ENCODE peak calls at places on chromosomes 1 and 21, in eight cellular contexts. One of them, this sample, is unnamed.

GRCh38 chr1:223258751-223259177 is 105.2 kb downstream of the SUSD4 start:
- DNase-seq in EH: peak; percentile 49
- DNase-seq in effector memory CD8-positive, alpha-beta T cell: no peak
- DNase-seq in NCI-H1092: no peak
- DNase-seq in NCI-H510A treated with DMSO at 0.1 percent for 48 hours: no peak
- DNase-seq in activated CD4-positive, alpha-beta T cell treated with anti-CD3 and anti-CD28 coated beads, Interleukin-2, amount 10 ng/mL, durations not matched to agents 7 days and 5 days: no peak
- DNase-seq in AG08395: peak; percentile 69
- DNase-seq in memory B cell: no peak
- DNase-seq in this sample: no peak

GRCh38 chr1:97368296-97368695 is 552.5 kb downstream of the DPYD start:
- DNase-seq in activated CD4-positive, alpha-beta T cell treated with anti-CD3 and anti-CD28 coated beads, Interleukin-2, amount 10 ng/mL, durations not matched to agents 7 days and 5 days: no peak
- DNase-seq in AG08395: no peak
- DNase-seq in NCI-H1092: no peak
- DNase-seq in effector memory CD8-positive, alpha-beta T cell: no peak
- DNase-seq in memory B cell: no peak
- DNase-seq in NCI-H510A treated with DMSO at 0.1 percent for 48 hours: no peak
- DNase-seq in EH: no peak
- DNase-seq in this sample: no peak

GRCh38 chr1:46133946-46134345 is 1.5 kb upstream of the PIK3R3 start:
- DNase-seq in EH: no peak
- DNase-seq in AG08395: no peak
- DNase-seq in NCI-H1092: no peak
- DNase-seq in activated CD4-positive, alpha-beta T cell treated with anti-CD3 and anti-CD28 coated beads, Interleukin-2, amount 10 ng/mL, durations not matched to agents 7 days and 5 days: no peak
- DNase-seq in effector memory CD8-positive, alpha-beta T cell: no peak
- DNase-seq in memory B cell: no peak
- DNase-seq in NCI-H510A treated with DMSO at 0.1 percent for 48 hours: no peak
- DNase-seq in this sample: no peak

GRCh38 chr1:192265774-192266173 is 51.0 kb upstream of the RGS21 start:
- DNase-seq in NCI-H510A treated with DMSO at 0.1 percent for 48 hours: no peak
- DNase-seq in NCI-H1092: no peak
- DNase-seq in memory B cell: no peak
- DNase-seq in EH: no peak
- DNase-seq in effector memory CD8-positive, alpha-beta T cell: no peak
- DNase-seq in AG08395: no peak
- DNase-seq in activated CD4-positive, alpha-beta T cell treated with anti-CD3 and anti-CD28 coated beads, Interleukin-2, amount 10 ng/mL, durations not matched to agents 7 days and 5 days: no peak
- DNase-seq in this sample: no peak

GRCh38 chr1:97137862-97138514 is 416.4 kb downstream of the PTBP2 start:
- DNase-seq in NCI-H510A treated with DMSO at 0.1 percent for 48 hours: peak; percentile 52
- DNase-seq in activated CD4-positive, alpha-beta T cell treated with anti-CD3 and anti-CD28 coated beads, Interleukin-2, amount 10 ng/mL, durations not matched to agents 7 days and 5 days: peak; percentile 38
- DNase-seq in EH: peak; percentile 75
- DNase-seq in memory B cell: no peak
- DNase-seq in NCI-H1092: peak; percentile 32
- DNase-seq in AG08395: peak; percentile 62
- DNase-seq in effector memory CD8-positive, alpha-beta T cell: no peak
- DNase-seq in this sample: no peak

GRCh38 chr1:164588388-164589341 is 29.7 kb downstream of the PBX1 start:
- DNase-seq in activated CD4-positive, alpha-beta T cell treated with anti-CD3 and anti-CD28 coated beads, Interleukin-2, amount 10 ng/mL, durations not matched to agents 7 days and 5 days: no peak
- DNase-seq in effector memory CD8-positive, alpha-beta T cell: no peak
- DNase-seq in NCI-H510A treated with DMSO at 0.1 percent for 48 hours: peak; percentile 34
- DNase-seq in NCI-H1092: peak; percentile 80
- DNase-seq in memory B cell: no peak
- DNase-seq in EH: peak; percentile 80
- DNase-seq in AG08395: peak; percentile 26
- DNase-seq in this sample: no peak

GRCh38 chr21:46128983-46129571 is 26.3 kb downstream of the FTCD start:
- DNase-seq in activated CD4-positive, alpha-beta T cell treated with anti-CD3 and anti-CD28 coated beads, Interleukin-2, amount 10 ng/mL, durations not matched to agents 7 days and 5 days: no peak
- DNase-seq in NCI-H510A treated with DMSO at 0.1 percent for 48 hours: no peak
- DNase-seq in NCI-H1092: no peak
- DNase-seq in effector memory CD8-positive, alpha-beta T cell: no peak
- DNase-seq in AG08395: no peak
- DNase-seq in memory B cell: no peak
- DNase-seq in EH: no peak
- DNase-seq in this sample: no peak

GRCh38 chr1:202578001-202578500 is 132.2 kb downstream of the SYT2 start:
- DNase-seq in memory B cell: no peak
- DNase-seq in effector memory CD8-positive, alpha-beta T cell: no peak
- DNase-seq in EH: peak; percentile 86
- DNase-seq in activated CD4-positive, alpha-beta T cell treated with anti-CD3 and anti-CD28 coated beads, Interleukin-2, amount 10 ng/mL, durations not matched to agents 7 days and 5 days: no peak
- DNase-seq in AG08395: no peak
- DNase-seq in NCI-H1092: no peak
- DNase-seq in NCI-H510A treated with DMSO at 0.1 percent for 48 hours: no peak
- DNase-seq in this sample: no peak

GRCh38 chr1:93080424-93080823 is 1.3 kb downstream of the MTF2 start:
- DNase-seq in AG08395: peak; percentile 58
- DNase-seq in NCI-H510A treated with DMSO at 0.1 percent for 48 hours: peak; percentile 91
- DNase-seq in memory B cell: no peak
- DNase-seq in EH: peak; percentile 73
- DNase-seq in effector memory CD8-positive, alpha-beta T cell: no peak
- DNase-seq in NCI-H1092: peak; percentile 13
- DNase-seq in activated CD4-positive, alpha-beta T cell treated with anti-CD3 and anti-CD28 coated beads, Interleukin-2, amount 10 ng/mL, durations not matched to agents 7 days and 5 days: peak; percentile 38
- DNase-seq in this sample: peak; percentile 50

GRCh38 chr1:202702088-202702487 is 8.2 kb downstream of the SYT2 start:
- DNase-seq in AG08395: no peak
- DNase-seq in NCI-H1092: no peak
- DNase-seq in activated CD4-positive, alpha-beta T cell treated with anti-CD3 and anti-CD28 coated beads, Interleukin-2, amount 10 ng/mL, durations not matched to agents 7 days and 5 days: no peak
- DNase-seq in effector memory CD8-positive, alpha-beta T cell: no peak
- DNase-seq in memory B cell: no peak
- DNase-seq in NCI-H510A treated with DMSO at 0.1 percent for 48 hours: no peak
- DNase-seq in EH: no peak
- DNase-seq in this sample: no peak

GRCh38 chr1:226809785-226810571 is 60.4 kb upstream of the PSEN2 start:
- DNase-seq in EH: peak; percentile 95
- DNase-seq in effector memory CD8-positive, alpha-beta T cell: no peak
- DNase-seq in memory B cell: no peak
- DNase-seq in AG08395: peak; percentile 73
- DNase-seq in activated CD4-positive, alpha-beta T cell treated with anti-CD3 and anti-CD28 coated beads, Interleukin-2, amount 10 ng/mL, durations not matched to agents 7 days and 5 days: no peak
- DNase-seq in NCI-H510A treated with DMSO at 0.1 percent for 48 hours: no peak
- DNase-seq in NCI-H1092: no peak
- DNase-seq in this sample: no peak